ENCODE peak calls at places on chromosomes 1 and 21, in six cellular contexts. M is GM12891, C is GM12892, Q is K562, E is HepG2, R is H1. H is an unnamed sample.

GRCh38 chr1:102572637-102573036 is 535.7 kb downstream of the COL11A1 start:
- DNase-seq in M (no peak), C (no peak), Q (no peak), E (no peak), R (no peak), H (no peak)

GRCh38 chr1:203769505-203770343 is 4.7 kb downstream of the LAX1 start:
- DNase-seq in M (no peak), C (no peak), Q (no peak), E (peak), R (no peak), H (peak)

GRCh38 chr1:47824297-47824696 is 172.9 kb downstream of the TRABD2B start:
- DNase-seq in M (no peak), C (no peak), Q (no peak), E (no peak), R (no peak), H (no peak)

GRCh38 chr1:229254910-229255541 is 15.9 kb upstream of the RAB4A start:
- DNase-seq in M (no peak), C (no peak), Q (no peak), E (peak), R (no peak), H (peak)

GRCh38 chr1:173112129-173112528 is 61.4 kb upstream of the TNFSF18 start:
- DNase-seq in M (no peak), C (no peak), Q (no peak), E (no peak), R (no peak), H (no peak)

GRCh38 chr1:40130892-40131291 is 30.3 kb upstream of the RLF start:
- DNase-seq in M (no peak), C (no peak), Q (no peak), E (no peak), R (no peak), H (no peak)

GRCh38 chr21:31180256-31181088 is 142.2 kb upstream of the KRTAP19-8 start:
- DNase-seq in M (peak), C (no peak), Q (peak), E (peak), R (no peak), H (peak)

GRCh38 chr1:10217748-10218441 is 7.5 kb downstream of the KIF1B start:
- DNase-seq in M (no peak), C (no peak), Q (no peak), E (no peak), R (no peak), H (no peak)

GRCh38 chr1:99970713-99971255 is 988 bp downstream of the SLC35A3 start:
- DNase-seq in M (no peak), C (no peak), Q (no peak), E (no peak), R (no peak), H (no peak)

GRCh38 chr1:151972533-151973270 is 21.0 kb downstream of the S100A10 start:
- DNase-seq in M (no peak), C (no peak), Q (peak), E (no peak), R (no peak), H (no peak)

GRCh38 chr1:168224991-168225390 is 813 bp upstream of the SFT2D2 start:
- DNase-seq in M (no peak), C (no peak), Q (no peak), E (no peak), R (no peak), H (no peak)

GRCh38 chr1:27377760-27378495 is 3.3 kb upstream of the FCN3 start:
- DNase-seq in M (no peak), C (no peak), Q (peak), E (no peak), R (no peak), H (no peak)

GRCh38 chr1:27603320-27603961 is 503 bp downstream of the AHDC1 start:
- DNase-seq in M (peak), C (peak), Q (peak), E (no peak), R (peak), H (no peak)

GRCh38 chr1:54850737-54851136 is 36.3 kb downstream of the DHCR24 start:
- DNase-seq in M (no peak), C (no peak), Q (no peak), E (no peak), R (no peak), H (no peak)

GRCh38 chr1:101309334-101310221 is 72.8 kb downstream of the S1PR1 start:
- DNase-seq in M (no peak), C (no peak), Q (peak), E (peak), R (peak), H (peak)

GRCh38 chr1:6336946-6337622 is 56.5 kb downstream of the ACOT7 start:
- DNase-seq in M (no peak), C (no peak), Q (no peak), E (no peak), R (no peak), H (no peak)

GRCh38 chr1:32200226-32201010 is at the start of gene CCDC28B:
- DNase-seq in M (peak), C (peak), Q (peak), E (no peak), R (peak), H (peak)

GRCh38 chr1:29629814-29630516 is 393.6 kb downstream of the PTPRU start:
- DNase-seq in M (no peak), C (no peak), Q (no peak), E (no peak), R (no peak), H (no peak)

GRCh38 chr1:239879321-239880170 is 212.1 kb upstream of the FMN2 start:
- DNase-seq in M (no peak), C (no peak), Q (no peak), E (no peak), R (peak), H (peak)

GRCh38 chr1:151851886-151852285 is 1.6 kb downstream of the THEM5 start:
- DNase-seq in M (no peak), C (no peak), Q (no peak), E (no peak), R (no peak), H (no peak)

GRCh38 chr1:13465515-13465914 is 48.3 kb downstream of the LRRC38 start:
- DNase-seq in M (no peak), C (no peak), Q (no peak), E (no peak), R (no peak), H (no peak)

GRCh38 chr1:78831731-78832360 is 174.7 kb downstream of the ADGRL4 start:
- DNase-seq in M (no peak), C (no peak), Q (no peak), E (no peak), R (no peak), H (no peak)

GRCh38 chr1:233641029-233641428 is 27.1 kb downstream of the KCNK1 start:
- DNase-seq in M (no peak), C (no peak), Q (no peak), E (no peak), R (no peak), H (no peak)

GRCh38 chr1:88462481-88463261 is 221.4 kb upstream of the PKN2 start:
- DNase-seq in M (no peak), C (no peak), Q (no peak), E (no peak), R (peak), H (peak)

GRCh38 chr21:46515109-46515508 is 56.4 kb downstream of the DIP2A start:
- DNase-seq in M (no peak), C (no peak), Q (no peak), E (no peak), R (no peak), H (no peak)

GRCh38 chr1:232718928-232719927 is 86.0 kb upstream of the MAP10 start:
- DNase-seq in M (no peak), C (no peak), Q (no peak), E (no peak), R (no peak), H (no peak)

GRCh38 chr1:21154717-21155116 is 22.0 kb downstream of the EIF4G3 start:
- DNase-seq in M (no peak), C (no peak), Q (no peak), E (no peak), R (no peak), H (no peak)

GRCh38 chr21:43604505-43605204 is 54.6 kb downstream of the HSF2BP start:
- DNase-seq in M (no peak), C (no peak), Q (no peak), E (no peak), R (no peak), H (no peak)

GRCh38 chr21:36210779-36211659 is 54.4 kb downstream of the DOP1B start:
- DNase-seq in M (no peak), C (no peak), Q (no peak), E (no peak), R (no peak), H (no peak)

GRCh38 chr1:4655674-4656532 is 1.5 kb downstream of the AJAP1 start:
- DNase-seq in M (no peak), C (peak), Q (peak), E (no peak), R (peak), H (peak)

GRCh38 chr1:246063013-246063616 is 444.0 kb downstream of the SMYD3 start:
- DNase-seq in M (no peak), C (no peak), Q (no peak), E (no peak), R (no peak), H (no peak)

GRCh38 chr21:44919913-44920693 is 596 bp downstream of the ITGB2 start:
- DNase-seq in M (no peak), C (no peak), Q (no peak), E (no peak), R (no peak), H (no peak)

GRCh38 chr1:221149111-221149510 is 269.9 kb downstream of the HLX start:
- DNase-seq in M (no peak), C (no peak), Q (no peak), E (no peak), R (no peak), H (no peak)

GRCh38 chr21:17900281-17900989 is 81.3 kb upstream of the C21orf91 start:
- DNase-seq in M (no peak), C (no peak), Q (no peak), E (no peak), R (peak), H (no peak)

GRCh38 chr1:180229483-180230415 is at the start of gene LHX4:
- DNase-seq in M (peak), C (peak), Q (peak), E (no peak), R (peak), H (peak)

GRCh38 chr1:28232558-28233263 is at the start of gene DNAJC8:
- DNase-seq in M (peak), C (peak), Q (peak), E (peak), R (peak), H (peak)

GRCh38 chr1:213245270-213245669 is 194.2 kb downstream of the RPS6KC1 start:
- DNase-seq in M (no peak), C (no peak), Q (no peak), E (peak), R (no peak), H (no peak)

GRCh38 chr1:239125027-239125426 is 261.3 kb upstream of the CHRM3 start:
- DNase-seq in M (no peak), C (no peak), Q (no peak), E (no peak), R (no peak), H (no peak)

GRCh38 chr1:39026947-39027507 is 877 bp downstream of the NDUFS5 start:
- DNase-seq in M (no peak), C (no peak), Q (no peak), E (no peak), R (no peak), H (no peak)
- TF ChIP-seq TAF1 in M (no peak), C (no peak), Q (no peak), E (no peak), R (no peak), H (no peak)

GRCh38 chr1:161020573-161021167 is at the start of gene F11R:
- DNase-seq in M (no peak), C (peak), Q (peak), E (peak), R (peak), H (peak)
- TF ChIP-seq TAF1 in M (no peak), C (peak), Q (peak), E (peak), R (peak), H (no peak)

DNA sequence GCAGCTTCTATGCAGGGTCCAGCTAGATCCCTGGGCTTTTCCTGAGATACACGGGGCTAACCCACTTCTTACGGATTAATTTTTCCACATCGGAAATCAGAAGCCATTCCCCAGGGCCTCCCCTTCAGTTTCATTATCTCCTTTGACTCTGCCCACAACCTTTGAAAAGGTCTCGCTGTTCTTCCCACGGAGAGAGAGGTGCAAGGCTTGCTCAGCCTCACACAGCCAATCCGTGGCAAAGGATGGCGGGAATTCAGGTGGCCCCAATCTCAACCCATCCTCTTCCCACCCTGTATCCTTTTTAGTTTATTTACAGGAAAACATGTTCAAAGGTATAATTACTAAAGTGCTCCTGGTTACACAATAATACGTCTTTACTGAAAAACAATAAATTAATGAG is 702 bp upstream of the MAPKAPK2 start:
- DNase-seq in M (no peak), C (no peak), Q (no peak), E (no peak), R (no peak), H (no peak)
- TF ChIP-seq TAF1 in M (no peak), C (no peak), Q (no peak), E (no peak), R (no peak), H (no peak)

GRCh38 chr1:36257375-36257767 is 33.1 kb downstream of the THRAP3 start:
- DNase-seq in M (no peak), C (peak), Q (peak), E (peak), R (no peak), H (no peak)

GRCh38 chr1:36253463-36253862 is 29.2 kb downstream of the THRAP3 start:
- DNase-seq in M (no peak), C (no peak), Q (no peak), E (no peak), R (no peak), H (no peak)

GRCh38 chr1:36251794-36252481 is 27.7 kb downstream of the THRAP3 start:
- DNase-seq in M (no peak), C (no peak), Q (no peak), E (no peak), R (no peak), H (no peak)

GRCh38 chr1:36258960-36259344 is 34.7 kb downstream of the THRAP3 start:
- DNase-seq in M (no peak), C (no peak), Q (no peak), E (no peak), R (no peak), H (no peak)

GRCh38 chr1:36256558-36257374 is 32.5 kb downstream of the THRAP3 start:
- DNase-seq in M (no peak), C (no peak), Q (no peak), E (no peak), R (no peak), H (no peak)
- TF ChIP-seq TAF1 in M (no peak), C (no peak), Q (no peak), E (no peak), R (no peak), H (no peak)

GRCh38 chr1:95126846-95127245 is 9.7 kb downstream of the TLCD4 start:
- DNase-seq in M (no peak), C (no peak), Q (no peak), E (no peak), R (no peak), H (no peak)
- TF ChIP-seq TAF1 in M (no peak), C (no peak), Q (no peak), E (no peak), R (no peak), H (no peak)

DNA sequence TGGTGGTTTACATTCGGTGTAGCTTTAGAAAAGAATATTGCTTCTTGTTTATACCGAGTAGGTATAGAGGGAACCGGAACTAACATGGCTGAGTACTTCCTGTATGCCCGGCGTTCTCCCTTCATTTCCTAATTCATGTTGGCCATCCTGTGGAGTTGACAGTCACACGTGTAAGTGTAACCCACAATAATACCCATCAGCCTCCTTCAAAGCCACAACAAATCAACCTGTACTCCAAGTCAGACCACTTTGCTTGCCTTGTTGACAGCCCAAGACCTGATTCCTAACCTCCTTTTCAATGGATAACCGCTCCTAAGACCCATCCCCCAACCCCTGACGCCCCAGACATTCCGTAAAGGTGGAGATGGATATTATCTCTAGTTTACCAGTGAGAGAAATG is 42.1 kb downstream of the UBE2U start:
- DNase-seq in M (no peak), C (no peak), Q (no peak), E (no peak), R (no peak), H (no peak)
- TF ChIP-seq TAF1 in M (no peak), C (no peak), Q (no peak), E (no peak), R (no peak), H (no peak)

H was measured in SK-N-SH.